ENCODE peak calls at places on chromosomes 11 and 22, in four cellular contexts. One of them, this sample, is unnamed.

GRCh38 chr11:69297926-69298777 is 4.2 kb downstream of the MYEOV start:
- DNase-seq in H9: no peak
- DNase-seq in mesenchymal stem cell: peak
- DNase-seq in trophoblast cell: peak
- DNase-seq in this sample: peak

GRCh38 chr11:93054279-93054678 is 84.8 kb downstream of the MTNR1B start:
- DNase-seq in H9: no peak
- DNase-seq in mesenchymal stem cell: no peak
- DNase-seq in trophoblast cell: no peak
- DNase-seq in this sample: peak

GRCh38 chr22:35518781-35519180 is 21.9 kb upstream of the RASD2 start:
- DNase-seq in H9: no peak
- DNase-seq in mesenchymal stem cell: no peak
- DNase-seq in trophoblast cell: no peak
- DNase-seq in this sample: no peak

GRCh38 chr11:77198440-77198849 is 70.4 kb downstream of the MYO7A start:
- DNase-seq in H9: peak
- DNase-seq in mesenchymal stem cell: no peak
- DNase-seq in trophoblast cell: peak
- DNase-seq in this sample: peak

GRCh38 chr22:17729561-17729960 is 44.7 kb downstream of the BID start:
- DNase-seq in H9: no peak
- DNase-seq in mesenchymal stem cell: no peak
- DNase-seq in trophoblast cell: no peak
- DNase-seq in this sample: no peak

GRCh38 chr11:92628401-92629292 is 340.8 kb upstream of the MTNR1B start:
- DNase-seq in H9: no peak
- DNase-seq in mesenchymal stem cell: no peak
- DNase-seq in trophoblast cell: no peak
- DNase-seq in this sample: peak

GRCh38 chr11:46951864-46952263 is 15.3 kb downstream of the CSTPP1 start:
- DNase-seq in H9: no peak
- DNase-seq in mesenchymal stem cell: no peak
- DNase-seq in trophoblast cell: no peak
- DNase-seq in this sample: peak

GRCh38 chr11:74325649-74326645 is 14.5 kb upstream of the P4HA3 start:
- DNase-seq in H9: no peak
- DNase-seq in mesenchymal stem cell: peak
- DNase-seq in trophoblast cell: no peak
- DNase-seq in this sample: peak

GRCh38 chr22:41966607-41967240 is 2.5 kb upstream of the SEPTIN3 start:
- DNase-seq in H9: peak
- DNase-seq in mesenchymal stem cell: peak
- DNase-seq in trophoblast cell: peak
- DNase-seq in this sample: peak

GRCh38 chr11:109902764-109903436 is 190.3 kb upstream of the ZC3H12C start:
- DNase-seq in H9: no peak
- DNase-seq in mesenchymal stem cell: no peak
- DNase-seq in trophoblast cell: no peak
- DNase-seq in this sample: no peak

GRCh38 chr11:125627236-125627910 is 2.4 kb downstream of the CHEK1 start:
- DNase-seq in H9: no peak
- DNase-seq in mesenchymal stem cell: no peak
- DNase-seq in trophoblast cell: no peak
- DNase-seq in this sample: peak

GRCh38 chr22:32850591-32851517 is 49.3 kb downstream of the TIMP3 start:
- DNase-seq in H9: no peak
- DNase-seq in mesenchymal stem cell: peak
- DNase-seq in trophoblast cell: peak
- DNase-seq in this sample: no peak

GRCh38 chr22:23245045-23245798 is 64.9 kb downstream of the BCR start:
- DNase-seq in H9: no peak
- DNase-seq in mesenchymal stem cell: no peak
- DNase-seq in trophoblast cell: no peak
- DNase-seq in this sample: peak

GRCh38 chr11:123653405-123653996 is 923 bp downstream of the SCN3B start:
- DNase-seq in H9: no peak
- DNase-seq in mesenchymal stem cell: no peak
- DNase-seq in trophoblast cell: no peak
- DNase-seq in this sample: no peak

GRCh38 chr22:48368975-48369525 is 1458.6 kb downstream of the BRD1 start:
- DNase-seq in H9: peak
- DNase-seq in mesenchymal stem cell: no peak
- DNase-seq in trophoblast cell: no peak
- DNase-seq in this sample: no peak

GRCh38 chr22:48370508-48371325 is 1457.0 kb downstream of the BRD1 start:
- DNase-seq in H9: no peak
- DNase-seq in mesenchymal stem cell: no peak
- DNase-seq in trophoblast cell: no peak
- DNase-seq in this sample: no peak

GRCh38 chr22:48367731-48368130 is 1459.9 kb downstream of the BRD1 start:
- DNase-seq in H9: no peak
- DNase-seq in mesenchymal stem cell: no peak
- DNase-seq in trophoblast cell: no peak
- DNase-seq in this sample: no peak

GRCh38 chr22:48371391-48371790 is 1456.3 kb downstream of the BRD1 start:
- DNase-seq in H9: no peak
- DNase-seq in mesenchymal stem cell: no peak
- DNase-seq in trophoblast cell: no peak
- DNase-seq in this sample: no peak

DNA sequence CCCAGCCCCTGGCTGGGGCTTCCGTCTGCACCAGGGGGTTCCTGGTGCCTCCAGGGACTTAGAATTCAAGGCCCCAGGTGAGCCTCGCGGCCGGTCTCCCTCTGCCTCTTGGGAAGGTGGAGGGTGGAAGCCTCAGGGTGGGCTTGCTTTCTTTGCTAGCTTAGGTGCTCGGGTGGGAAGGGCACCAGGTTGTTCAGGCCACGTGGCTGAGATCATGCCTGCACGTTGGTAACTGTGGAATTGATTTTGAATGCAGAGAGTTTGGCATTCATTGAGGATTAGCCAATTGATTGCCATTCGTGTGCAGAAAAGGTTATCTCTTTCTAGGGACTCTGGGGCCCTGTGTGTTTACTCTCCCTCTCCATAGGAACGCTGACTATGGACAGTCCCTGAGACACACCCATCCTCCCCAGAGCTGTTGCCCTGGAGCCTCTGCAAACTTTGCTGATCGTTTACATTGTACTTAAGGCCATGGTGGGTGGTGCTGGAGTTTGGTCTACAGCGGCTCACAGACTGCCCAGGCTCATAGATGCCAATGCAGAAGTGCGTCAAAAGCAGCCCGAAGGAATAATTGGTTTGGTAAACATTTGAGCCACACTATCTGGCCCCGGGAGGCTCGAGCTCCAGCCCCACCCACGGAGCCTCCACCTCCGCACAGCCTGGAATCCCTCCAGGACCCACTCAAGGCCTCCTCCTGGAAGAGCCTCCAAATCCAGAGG is 1457.7 kb downstream of the BRD1 start:
- DNase-seq in H9: peak
- DNase-seq in mesenchymal stem cell: no peak
- DNase-seq in trophoblast cell: no peak
- DNase-seq in this sample: no peak
- H2BK120ac ChIP-seq in H9: peak
- H2BK120ac ChIP-seq in mesenchymal stem cell: no peak
- H2BK120ac ChIP-seq in trophoblast cell: no peak
- H2BK120ac ChIP-seq in this sample: no peak

GRCh38 chr11:779120-779954 is 2.0 kb upstream of the GATD1 start:
- DNase-seq in H9: no peak
- DNase-seq in mesenchymal stem cell: no peak
- DNase-seq in trophoblast cell: no peak
- DNase-seq in this sample: no peak
- H2BK120ac ChIP-seq in H9: no peak
- H2BK120ac ChIP-seq in mesenchymal stem cell: no peak
- H2BK120ac ChIP-seq in trophoblast cell: no peak
- H2BK120ac ChIP-seq in this sample: no peak

DNA sequence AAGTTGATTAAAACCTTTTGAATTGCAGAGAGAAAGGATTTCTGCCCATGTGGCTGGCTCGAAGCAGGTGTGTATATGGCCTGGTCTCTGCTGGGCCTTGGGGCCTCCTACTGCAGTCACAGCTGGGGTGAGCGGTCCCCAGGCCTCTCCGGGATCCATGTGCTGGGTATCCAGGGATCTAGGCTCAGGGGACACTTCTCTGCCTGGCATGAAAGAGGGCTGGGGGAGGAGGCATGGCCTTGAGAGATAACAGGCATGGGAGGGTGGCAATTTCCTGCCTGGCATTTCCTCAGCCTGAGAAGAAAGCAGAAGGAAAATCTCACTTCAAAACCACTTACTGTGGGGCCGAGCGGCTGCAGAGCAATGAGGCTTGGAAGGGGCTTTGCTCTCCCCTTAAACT is 20.3 kb upstream of the PARVG start:
- DNase-seq in H9: no peak
- DNase-seq in mesenchymal stem cell: no peak
- DNase-seq in trophoblast cell: no peak
- DNase-seq in this sample: no peak
- H2BK120ac ChIP-seq in H9: no peak
- H2BK120ac ChIP-seq in mesenchymal stem cell: peak
- H2BK120ac ChIP-seq in trophoblast cell: no peak
- H2BK120ac ChIP-seq in this sample: no peak

DNA sequence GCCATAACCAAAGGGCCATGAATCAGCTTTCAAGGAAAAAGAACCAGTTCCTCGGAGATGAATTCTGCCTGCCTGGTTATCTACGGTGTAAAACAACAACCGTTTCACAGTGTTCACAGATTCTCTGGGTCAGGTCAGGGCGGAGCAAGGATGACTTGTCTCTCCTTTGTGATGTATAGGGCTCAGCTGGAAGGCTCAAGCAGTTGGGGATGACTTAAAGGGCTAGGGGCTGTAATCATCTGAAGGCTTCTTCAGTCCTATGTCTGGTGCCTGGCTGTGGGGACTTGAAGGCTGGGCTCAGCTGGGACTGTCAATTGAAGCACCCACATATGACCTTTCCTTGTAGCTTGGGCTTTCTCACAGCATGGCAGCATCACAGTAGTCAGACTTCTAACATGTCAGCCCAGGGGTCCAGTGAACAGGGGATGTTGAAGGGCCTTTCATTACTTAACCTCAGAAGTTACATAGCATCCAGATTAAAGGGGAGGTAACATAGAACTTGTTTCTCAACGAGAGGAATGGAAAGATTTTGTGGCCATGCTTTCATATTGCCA is 29.3 kb downstream of the EIF3F start:
- DNase-seq in H9: peak
- DNase-seq in mesenchymal stem cell: no peak
- DNase-seq in trophoblast cell: no peak
- DNase-seq in this sample: no peak
- H2BK120ac ChIP-seq in H9: no peak
- H2BK120ac ChIP-seq in mesenchymal stem cell: no peak
- H2BK120ac ChIP-seq in trophoblast cell: no peak
- H2BK120ac ChIP-seq in this sample: peak

DNA sequence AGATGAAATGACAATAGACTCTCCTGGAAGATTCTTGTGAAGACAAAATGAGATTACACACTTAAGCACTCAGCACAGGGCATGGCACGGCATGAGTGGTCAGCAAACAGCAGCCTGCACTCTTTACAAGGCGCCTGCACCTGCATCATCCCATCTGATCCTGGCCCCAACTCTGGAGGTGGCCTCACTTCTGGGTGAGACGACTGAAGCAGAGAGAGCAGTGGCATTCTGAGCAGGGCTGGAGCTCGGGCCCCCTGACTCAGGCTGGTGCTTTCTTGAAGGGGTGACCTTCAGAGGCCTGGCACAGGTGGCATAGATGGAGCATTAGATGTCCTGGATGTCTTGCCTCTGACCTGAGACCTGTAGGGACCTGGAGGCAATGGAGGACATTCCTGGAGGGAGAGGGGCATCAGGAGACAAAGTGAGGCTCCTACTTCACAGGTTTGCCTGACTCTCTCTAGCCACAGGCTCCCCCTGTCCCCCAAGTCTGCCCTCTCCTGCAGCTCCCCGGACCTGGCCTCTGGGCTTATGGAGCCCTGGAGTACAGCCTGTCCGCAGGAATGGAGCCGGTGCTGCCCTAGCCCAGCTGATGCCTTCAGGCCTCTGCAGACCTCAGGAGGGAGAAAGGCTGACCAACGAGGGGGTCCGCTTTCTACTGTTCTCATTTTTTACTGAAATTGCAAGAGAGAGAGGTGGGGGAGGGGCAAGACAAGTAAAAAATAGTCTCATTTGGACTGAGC is 65.5 kb upstream of the THY1 start:
- DNase-seq in H9: peak
- DNase-seq in mesenchymal stem cell: no peak
- DNase-seq in trophoblast cell: no peak
- DNase-seq in this sample: no peak
- H2BK120ac ChIP-seq in H9: no peak
- H2BK120ac ChIP-seq in mesenchymal stem cell: no peak
- H2BK120ac ChIP-seq in trophoblast cell: no peak
- H2BK120ac ChIP-seq in this sample: no peak

DNA sequence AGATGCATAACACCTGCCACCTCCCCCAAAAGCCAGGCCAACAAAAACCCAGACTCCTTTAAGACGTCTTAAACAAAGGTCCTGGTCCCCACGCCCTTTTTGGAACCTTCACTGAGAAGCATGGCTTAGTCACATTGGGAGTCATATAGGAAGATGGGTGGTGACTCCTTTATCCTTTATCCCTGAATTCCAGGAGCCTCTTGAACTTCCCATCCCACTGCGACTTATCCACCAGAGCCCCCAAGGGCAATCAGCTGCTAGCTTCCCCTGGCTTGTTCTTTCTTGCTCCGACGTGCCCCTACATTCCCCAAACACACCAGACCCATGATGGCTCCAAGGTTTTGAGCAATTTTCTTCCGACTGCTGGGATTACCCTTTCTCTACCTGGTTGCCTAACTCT is 567.0 kb upstream of the CADM1 start:
- DNase-seq in H9: no peak
- DNase-seq in mesenchymal stem cell: no peak
- DNase-seq in trophoblast cell: peak
- DNase-seq in this sample: no peak
- H2BK120ac ChIP-seq in H9: no peak
- H2BK120ac ChIP-seq in mesenchymal stem cell: no peak
- H2BK120ac ChIP-seq in trophoblast cell: peak
- H2BK120ac ChIP-seq in this sample: no peak

This sample was measured in IMR-90.